ENCODE peak calls at places on chromosomes 11 and 22, in eight cellular contexts. One of them, this sample, is unnamed.

GRCh38 chr22:32579533-32580220 is 105.1 kb downstream of the FBXO7 start:
- DNase-seq in AG09309: no peak
- DNase-seq in transverse colon: no peak
- DNase-seq in AG04450: no peak
- DNase-seq in K562: no peak
- DNase-seq in adrenal gland: peak; percentile 22
- DNase-seq in fibroblast of lung: peak; percentile 75
- DNase-seq in CD8-positive, alpha-beta T cell: no peak
- DNase-seq in this sample: no peak

GRCh38 chr22:37337204-37337943 is 55.1 kb downstream of the CYTH4 start:
- DNase-seq in AG04450: no peak
- DNase-seq in adrenal gland: no peak
- DNase-seq in AG09309: no peak
- DNase-seq in transverse colon: no peak
- DNase-seq in K562: no peak
- DNase-seq in CD8-positive, alpha-beta T cell: no peak
- DNase-seq in fibroblast of lung: peak; percentile 54
- DNase-seq in this sample: peak; percentile 45

GRCh38 chr11:67056640-67057409 is at the start of gene RHOD:
- DNase-seq in adrenal gland: no peak
- DNase-seq in K562: no peak
- DNase-seq in CD8-positive, alpha-beta T cell: peak; percentile 29
- DNase-seq in AG04450: no peak
- DNase-seq in fibroblast of lung: peak; percentile 50
- DNase-seq in AG09309: no peak
- DNase-seq in transverse colon: peak; percentile 79
- DNase-seq in this sample: peak; percentile 41

GRCh38 chr11:1399386-1400167 is 9.8 kb downstream of the BRSK2 start:
- DNase-seq in K562: no peak
- DNase-seq in CD8-positive, alpha-beta T cell: no peak
- DNase-seq in adrenal gland: no peak
- DNase-seq in AG09309: no peak
- DNase-seq in AG04450: no peak
- DNase-seq in transverse colon: no peak
- DNase-seq in fibroblast of lung: no peak
- DNase-seq in this sample: no peak

GRCh38 chr22:42637555-42637954 is 2.8 kb downstream of the ATP5MGL start:
- DNase-seq in AG04450: no peak
- DNase-seq in CD8-positive, alpha-beta T cell: no peak
- DNase-seq in AG09309: no peak
- DNase-seq in K562: no peak
- DNase-seq in fibroblast of lung: no peak
- DNase-seq in adrenal gland: no peak
- DNase-seq in transverse colon: no peak
- DNase-seq in this sample: no peak

GRCh38 chr11:118703563-118704106 is 24.2 kb upstream of the TREH start:
- DNase-seq in fibroblast of lung: no peak
- DNase-seq in transverse colon: peak; percentile 34
- DNase-seq in K562: peak; percentile 8
- DNase-seq in adrenal gland: peak; percentile 49
- DNase-seq in CD8-positive, alpha-beta T cell: no peak
- DNase-seq in AG09309: no peak
- DNase-seq in AG04450: no peak
- DNase-seq in this sample: no peak

GRCh38 chr11:69500285-69501120 is 19.0 kb downstream of the LINC01488 start:
- DNase-seq in AG09309: no peak
- DNase-seq in adrenal gland: peak; percentile 45
- DNase-seq in transverse colon: no peak
- DNase-seq in K562: no peak
- DNase-seq in AG04450: no peak
- DNase-seq in fibroblast of lung: peak; percentile 21
- DNase-seq in CD8-positive, alpha-beta T cell: no peak
- DNase-seq in this sample: no peak

GRCh38 chr22:17773606-17774205 is 563 bp downstream of the BID start:
- DNase-seq in AG04450: no peak
- DNase-seq in adrenal gland: peak; percentile 29
- DNase-seq in transverse colon: peak; percentile 66
- DNase-seq in CD8-positive, alpha-beta T cell: peak; percentile 68
- DNase-seq in K562: peak; percentile 88
- DNase-seq in AG09309: no peak
- DNase-seq in fibroblast of lung: peak; percentile 35
- DNase-seq in this sample: peak; percentile 24

GRCh38 chr11:70542811-70543210 is 144.5 kb downstream of the CTTN start:
- DNase-seq in adrenal gland: no peak
- DNase-seq in fibroblast of lung: no peak
- DNase-seq in CD8-positive, alpha-beta T cell: no peak
- DNase-seq in AG09309: no peak
- DNase-seq in K562: no peak
- DNase-seq in AG04450: no peak
- DNase-seq in transverse colon: no peak
- DNase-seq in this sample: no peak

GRCh38 chr11:101195294-101195693 is 65.7 kb upstream of the PGR start:
- DNase-seq in K562: no peak
- DNase-seq in transverse colon: no peak
- DNase-seq in adrenal gland: no peak
- DNase-seq in fibroblast of lung: no peak
- DNase-seq in AG09309: no peak
- DNase-seq in CD8-positive, alpha-beta T cell: no peak
- DNase-seq in AG04450: no peak
- DNase-seq in this sample: no peak

GRCh38 chr11:67437082-67437821 is at the start of gene PTPRCAP:
- DNase-seq in adrenal gland: no peak
- DNase-seq in CD8-positive, alpha-beta T cell: peak; percentile 88
- DNase-seq in K562: peak; percentile 61
- DNase-seq in AG09309: no peak
- DNase-seq in fibroblast of lung: no peak
- DNase-seq in transverse colon: peak; percentile 78
- DNase-seq in AG04450: no peak
- DNase-seq in this sample: no peak

GRCh38 chr11:1123970-1124369 is 33.8 kb upstream of the MUC5AC start:
- DNase-seq in AG09309: no peak
- DNase-seq in K562: no peak
- DNase-seq in adrenal gland: no peak
- DNase-seq in fibroblast of lung: no peak
- DNase-seq in AG04450: no peak
- DNase-seq in transverse colon: no peak
- DNase-seq in CD8-positive, alpha-beta T cell: no peak
- DNase-seq in this sample: no peak

GRCh38 chr11:131811380-131811779 is 441.0 kb downstream of the NTM start:
- DNase-seq in CD8-positive, alpha-beta T cell: no peak
- DNase-seq in AG04450: no peak
- DNase-seq in AG09309: no peak
- DNase-seq in adrenal gland: no peak
- DNase-seq in K562: no peak
- DNase-seq in fibroblast of lung: peak; percentile 12
- DNase-seq in transverse colon: no peak
- DNase-seq in this sample: no peak

GRCh38 chr11:46677991-46678740 is 22.3 kb downstream of the ARHGAP1 start:
- DNase-seq in transverse colon: no peak
- DNase-seq in CD8-positive, alpha-beta T cell: no peak
- DNase-seq in fibroblast of lung: no peak
- DNase-seq in AG04450: no peak
- DNase-seq in AG09309: no peak
- DNase-seq in K562: no peak
- DNase-seq in adrenal gland: peak; percentile 46
- DNase-seq in this sample: no peak

GRCh38 chr11:103994111-103994510 is 42.3 kb upstream of the DDI1 start:
- DNase-seq in K562: no peak
- DNase-seq in fibroblast of lung: peak; percentile 61
- DNase-seq in CD8-positive, alpha-beta T cell: no peak
- DNase-seq in transverse colon: no peak
- DNase-seq in adrenal gland: no peak
- DNase-seq in AG04450: no peak
- DNase-seq in AG09309: no peak
- DNase-seq in this sample: no peak

GRCh38 chr11:7281083-7281482 is 29.4 kb downstream of the SYT9 start:
- DNase-seq in CD8-positive, alpha-beta T cell: no peak
- DNase-seq in transverse colon: no peak
- DNase-seq in adrenal gland: no peak
- DNase-seq in AG09309: no peak
- DNase-seq in K562: no peak
- DNase-seq in AG04450: no peak
- DNase-seq in fibroblast of lung: peak; percentile 2
- DNase-seq in this sample: peak; percentile 20

GRCh38 chr11:5722622-5723021 is 13.6 kb upstream of the OR56B1 start:
- DNase-seq in CD8-positive, alpha-beta T cell: no peak
- DNase-seq in AG09309: no peak
- DNase-seq in AG04450: no peak
- DNase-seq in adrenal gland: no peak
- DNase-seq in transverse colon: no peak
- DNase-seq in K562: no peak
- DNase-seq in fibroblast of lung: no peak
- DNase-seq in this sample: no peak

DNA sequence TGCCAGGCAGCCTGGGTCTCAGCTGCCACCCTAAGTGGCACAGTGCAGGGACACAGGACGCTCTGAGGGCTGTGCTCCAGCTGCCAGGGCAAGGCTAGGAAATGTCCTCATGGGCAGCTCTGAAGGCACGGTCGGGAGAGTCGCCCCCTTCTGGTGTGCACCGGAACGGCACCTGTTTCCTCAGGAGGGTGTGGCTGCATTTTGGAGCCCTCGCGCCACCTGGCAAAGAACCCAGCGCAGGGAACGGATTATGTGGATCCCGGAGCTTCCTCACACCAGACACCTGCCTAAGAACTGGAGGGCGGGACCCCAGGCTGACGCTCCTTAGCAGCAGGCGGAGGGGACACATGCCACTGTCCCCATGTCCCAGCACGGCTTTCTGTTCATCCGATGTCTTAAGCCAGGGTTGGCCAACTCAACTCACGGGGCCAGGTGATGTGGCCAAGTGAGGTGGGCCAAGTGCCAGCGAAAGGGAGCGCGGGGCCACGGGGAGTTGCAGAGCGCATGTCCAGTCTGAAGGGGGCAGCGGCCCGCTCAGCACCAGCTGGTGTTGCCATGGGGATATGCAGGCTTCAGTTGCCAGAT is 5.1 kb upstream of the SLC22A8 start:
- DNase-seq in adrenal gland: no peak
- DNase-seq in AG09309: no peak
- DNase-seq in CD8-positive, alpha-beta T cell: no peak
- DNase-seq in transverse colon: no peak
- DNase-seq in AG04450: no peak
- DNase-seq in K562: peak; percentile 72
- DNase-seq in fibroblast of lung: no peak
- DNase-seq in this sample: no peak
- TF ChIP-seq CTCF in adrenal gland: no peak
- TF ChIP-seq CTCF in AG09309: peak; percentile 45
- TF ChIP-seq CTCF in CD8-positive, alpha-beta T cell: no peak
- TF ChIP-seq CTCF in transverse colon: no peak
- TF ChIP-seq CTCF in AG04450: peak; percentile 33
- TF ChIP-seq CTCF in K562: peak; percentile 87
- TF ChIP-seq CTCF in fibroblast of lung: peak; percentile 35
- TF ChIP-seq CTCF in this sample: peak; percentile 51

GRCh38 chr11:78171951-78172350 is 16.5 kb downstream of the KCTD21 start:
- DNase-seq in CD8-positive, alpha-beta T cell: no peak
- DNase-seq in fibroblast of lung: no peak
- DNase-seq in AG09309: no peak
- DNase-seq in AG04450: no peak
- DNase-seq in adrenal gland: no peak
- DNase-seq in K562: no peak
- DNase-seq in transverse colon: no peak
- DNase-seq in this sample: no peak
- H3K4me3 ChIP-seq in CD8-positive, alpha-beta T cell: no peak overlapping the region
- H3K4me3 ChIP-seq in fibroblast of lung: no peak overlapping the region
- H3K4me3 ChIP-seq in AG09309: no peak overlapping the region
- H3K4me3 ChIP-seq in AG04450: no peak overlapping the region
- H3K4me3 ChIP-seq in adrenal gland: no peak overlapping the region
- H3K4me3 ChIP-seq in K562: no peak overlapping the region
- H3K4me3 ChIP-seq in transverse colon: no peak overlapping the region
- H3K4me3 ChIP-seq in this sample: no peak overlapping the region

GRCh38 chr22:44968736-44969135 is 41.1 kb downstream of the PHF21B start:
- DNase-seq in AG04450: no peak
- DNase-seq in adrenal gland: no peak
- DNase-seq in CD8-positive, alpha-beta T cell: no peak
- DNase-seq in AG09309: no peak
- DNase-seq in K562: peak; percentile 10
- DNase-seq in transverse colon: no peak
- DNase-seq in fibroblast of lung: no peak
- DNase-seq in this sample: no peak
- TF ChIP-seq CTCF in AG04450: no peak
- TF ChIP-seq CTCF in adrenal gland: no peak
- TF ChIP-seq CTCF in CD8-positive, alpha-beta T cell: no peak
- TF ChIP-seq CTCF in AG09309: peak; percentile 20
- TF ChIP-seq CTCF in K562: no peak
- TF ChIP-seq CTCF in transverse colon: no peak
- TF ChIP-seq CTCF in fibroblast of lung: no peak
- TF ChIP-seq CTCF in this sample: no peak

GRCh38 chr11:125955856-125956255 is 10.0 kb downstream of the VSIG10L2 start:
- DNase-seq in CD8-positive, alpha-beta T cell: no peak
- DNase-seq in fibroblast of lung: no peak
- DNase-seq in adrenal gland: no peak
- DNase-seq in K562: no peak
- DNase-seq in AG04450: no peak
- DNase-seq in AG09309: no peak
- DNase-seq in transverse colon: no peak
- DNase-seq in this sample: no peak

GRCh38 chr11:125959931-125960330 is 14.1 kb downstream of the VSIG10L2 start:
- DNase-seq in transverse colon: no peak
- DNase-seq in fibroblast of lung: no peak
- DNase-seq in AG04450: no peak
- DNase-seq in CD8-positive, alpha-beta T cell: no peak
- DNase-seq in AG09309: no peak
- DNase-seq in adrenal gland: no peak
- DNase-seq in K562: no peak
- DNase-seq in this sample: no peak

GRCh38 chr11:125956371-125956770 is 10.5 kb downstream of the VSIG10L2 start:
- DNase-seq in CD8-positive, alpha-beta T cell: no peak
- DNase-seq in transverse colon: no peak
- DNase-seq in adrenal gland: no peak
- DNase-seq in fibroblast of lung: peak; percentile 58
- DNase-seq in AG09309: no peak
- DNase-seq in AG04450: no peak
- DNase-seq in K562: no peak
- DNase-seq in this sample: peak; percentile 81

GRCh38 chr11:125959511-125959910 is 13.7 kb downstream of the VSIG10L2 start:
- DNase-seq in K562: no peak
- DNase-seq in AG09309: no peak
- DNase-seq in CD8-positive, alpha-beta T cell: no peak
- DNase-seq in adrenal gland: no peak
- DNase-seq in transverse colon: no peak
- DNase-seq in fibroblast of lung: no peak
- DNase-seq in AG04450: no peak
- DNase-seq in this sample: no peak

DNA sequence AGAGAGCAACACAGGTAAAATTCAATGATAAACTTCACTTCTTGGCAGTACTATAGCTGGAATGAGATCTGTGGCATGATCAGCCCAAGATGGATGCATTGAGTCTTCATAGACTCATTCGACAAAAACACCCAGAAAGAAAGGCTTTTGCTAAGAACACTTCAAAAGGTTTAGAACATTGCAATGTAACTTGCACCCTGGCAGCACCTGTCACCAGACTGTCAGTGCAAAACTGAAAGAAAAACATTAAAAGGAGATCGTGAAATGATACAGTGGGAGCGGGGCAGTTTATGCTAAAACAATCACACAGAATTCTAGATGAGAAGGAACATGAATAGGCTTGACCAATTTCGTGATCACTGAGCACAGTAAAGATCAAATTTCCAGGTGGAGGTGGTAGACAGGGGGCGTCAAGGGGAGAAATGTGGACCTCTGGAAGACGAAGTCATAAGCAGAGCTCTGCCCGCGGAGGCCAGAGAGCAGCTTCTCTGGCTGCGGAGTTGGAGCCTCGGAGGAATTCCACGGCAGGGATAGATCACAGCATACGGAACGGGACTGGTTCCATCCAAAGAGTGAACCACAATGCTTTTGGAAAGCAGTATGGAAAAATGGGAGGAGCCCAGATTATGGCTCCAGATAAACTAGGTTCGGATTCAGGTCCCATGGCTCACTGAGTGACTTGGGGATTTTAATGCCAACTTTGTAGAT is 11.9 kb downstream of the VSIG10L2 start:
- DNase-seq in adrenal gland: no peak
- DNase-seq in transverse colon: no peak
- DNase-seq in AG04450: no peak
- DNase-seq in CD8-positive, alpha-beta T cell: no peak
- DNase-seq in K562: no peak
- DNase-seq in fibroblast of lung: no peak
- DNase-seq in AG09309: no peak
- DNase-seq in this sample: no peak
- H3K4me3 ChIP-seq in adrenal gland: no peak overlapping the region
- H3K4me3 ChIP-seq in transverse colon: no peak overlapping the region
- H3K4me3 ChIP-seq in AG04450: no peak overlapping the region
- H3K4me3 ChIP-seq in CD8-positive, alpha-beta T cell: no peak overlapping the region
- H3K4me3 ChIP-seq in K562: no peak overlapping the region
- H3K4me3 ChIP-seq in fibroblast of lung: no peak overlapping the region
- H3K4me3 ChIP-seq in AG09309: no peak overlapping the region
- H3K4me3 ChIP-seq in this sample: no peak overlapping the region

This sample was measured in cardiac fibroblast.